ENCODE peak calls at places on chromosome 13, in five cellular contexts. One of them, this sample, is unnamed.

GRCh38 chr13:99277629-99278028 is 19.4 kb upstream of the GPR18 start:
- DNase-seq in Peyer's patch: no peak
- DNase-seq in memory B cell: no peak
- DNase-seq in nephron progenitor cell: no peak
- DNase-seq in dermis microvascular lymphatic vessel endothelial cell: no peak
- DNase-seq in this sample: no peak

GRCh38 chr13:45811891-45812583 is 39.5 kb downstream of the SIAH3 start:
- DNase-seq in Peyer's patch: no peak
- DNase-seq in memory B cell: no peak
- DNase-seq in nephron progenitor cell: no peak
- DNase-seq in dermis microvascular lymphatic vessel endothelial cell: no peak
- DNase-seq in this sample: peak; percentile 75

GRCh38 chr13:26831336-26831908 is 70.8 kb upstream of the GPR12 start:
- DNase-seq in Peyer's patch: no peak
- DNase-seq in memory B cell: no peak
- DNase-seq in nephron progenitor cell: no peak
- DNase-seq in dermis microvascular lymphatic vessel endothelial cell: no peak
- DNase-seq in this sample: no peak

GRCh38 chr13:93889430-93889829 is 590.1 kb downstream of the DCT start:
- DNase-seq in Peyer's patch: no peak
- DNase-seq in memory B cell: no peak
- DNase-seq in nephron progenitor cell: no peak
- DNase-seq in dermis microvascular lymphatic vessel endothelial cell: no peak
- DNase-seq in this sample: no peak

GRCh38 chr13:64675256-64675892 is 2554.8 kb downstream of the PCDH9 start:
- DNase-seq in Peyer's patch: no peak
- DNase-seq in memory B cell: no peak
- DNase-seq in nephron progenitor cell: no peak
- DNase-seq in dermis microvascular lymphatic vessel endothelial cell: no peak
- DNase-seq in this sample: peak; percentile 57

GRCh38 chr13:82678052-82678451 is 1204.2 kb downstream of the SLITRK1 start:
- DNase-seq in Peyer's patch: no peak
- DNase-seq in memory B cell: no peak
- DNase-seq in nephron progenitor cell: no peak
- DNase-seq in dermis microvascular lymphatic vessel endothelial cell: no peak
- DNase-seq in this sample: no peak

GRCh38 chr13:75910591-75910990 is 274.5 kb downstream of the LMO7 start:
- DNase-seq in Peyer's patch: no peak
- DNase-seq in memory B cell: no peak
- DNase-seq in nephron progenitor cell: no peak
- DNase-seq in dermis microvascular lymphatic vessel endothelial cell: no peak
- DNase-seq in this sample: no peak

GRCh38 chr13:40031031-40031430 is 375.6 kb downstream of the COG6 start:
- DNase-seq in Peyer's patch: no peak
- DNase-seq in memory B cell: no peak
- DNase-seq in nephron progenitor cell: no peak
- DNase-seq in dermis microvascular lymphatic vessel endothelial cell: no peak
- DNase-seq in this sample: peak; percentile 30

GRCh38 chr13:67408823-67409222 is 178.7 kb upstream of the PCDH9 start:
- DNase-seq in Peyer's patch: no peak
- DNase-seq in memory B cell: no peak
- DNase-seq in nephron progenitor cell: no peak
- DNase-seq in dermis microvascular lymphatic vessel endothelial cell: no peak
- DNase-seq in this sample: peak; percentile 2

GRCh38 chr13:31674056-31674455 is 65.3 kb upstream of the RXFP2 start:
- DNase-seq in Peyer's patch: no peak
- DNase-seq in memory B cell: no peak
- DNase-seq in nephron progenitor cell: no peak
- DNase-seq in dermis microvascular lymphatic vessel endothelial cell: no peak
- DNase-seq in this sample: no peak

GRCh38 chr13:75316427-75316826 is 165.5 kb downstream of the TBC1D4 start:
- DNase-seq in Peyer's patch: no peak
- DNase-seq in memory B cell: no peak
- DNase-seq in nephron progenitor cell: no peak
- DNase-seq in dermis microvascular lymphatic vessel endothelial cell: no peak
- DNase-seq in this sample: peak; percentile 2

GRCh38 chr13:98650376-98651107 is 73.6 kb upstream of the STK24 start:
- DNase-seq in Peyer's patch: peak; percentile 93
- DNase-seq in memory B cell: no peak
- DNase-seq in nephron progenitor cell: no peak
- DNase-seq in dermis microvascular lymphatic vessel endothelial cell: no peak
- DNase-seq in this sample: peak; percentile 53

GRCh38 chr13:75705395-75705794 is 69.3 kb downstream of the LMO7 start:
- DNase-seq in Peyer's patch: no peak
- DNase-seq in memory B cell: no peak
- DNase-seq in nephron progenitor cell: no peak
- DNase-seq in dermis microvascular lymphatic vessel endothelial cell: no peak
- DNase-seq in this sample: peak; percentile 84